ENCODE peak calls at places on chromosomes 6 and 20, in five cellular contexts. One of them, this sample, is unnamed.
A peak's percentile ranks its signal among the peaks of the same experiment; 100 is the strongest.

GRCh38 chr6:52475307-52475706 is 55.2 kb downstream of the EFHC1 start:
- DNase-seq in GM12865: no peak
- DNase-seq in fibroblast of mammary gland: no peak
- DNase-seq in PC-3: no peak
- DNase-seq in tibial nerve: no peak
- DNase-seq in this sample: no peak

GRCh38 chr6:160513836-160514235 is 150.2 kb downstream of the LPA start:
- DNase-seq in GM12865: no peak
- DNase-seq in fibroblast of mammary gland: peak; percentile 64
- DNase-seq in PC-3: peak; percentile 39
- DNase-seq in tibial nerve: no peak
- DNase-seq in this sample: peak; percentile 19

GRCh38 chr6:81838031-81838430 is 85.5 kb upstream of the TENT5A start:
- DNase-seq in GM12865: no peak
- DNase-seq in fibroblast of mammary gland: no peak
- DNase-seq in PC-3: peak; percentile 20
- DNase-seq in tibial nerve: no peak
- DNase-seq in this sample: no peak

GRCh38 chr20:54070187-54070987 is at the start of gene BCAS1:
- DNase-seq in GM12865: no peak
- DNase-seq in fibroblast of mammary gland: no peak
- DNase-seq in PC-3: peak; percentile 43
- DNase-seq in tibial nerve: no peak
- DNase-seq in this sample: no peak

GRCh38 chr6:86791476-86791875 is 145.9 kb upstream of the HTR1E start:
- DNase-seq in GM12865: no peak
- DNase-seq in fibroblast of mammary gland: no peak
- DNase-seq in PC-3: no peak
- DNase-seq in tibial nerve: no peak
- DNase-seq in this sample: no peak

GRCh38 chr6:38349795-38350194 is 289.9 kb downstream of the BTBD9 start:
- DNase-seq in GM12865: no peak
- DNase-seq in fibroblast of mammary gland: peak; percentile 69
- DNase-seq in PC-3: no peak
- DNase-seq in tibial nerve: no peak
- DNase-seq in this sample: no peak

GRCh38 chr6:71194730-71195129 is 93.9 kb upstream of the OGFRL1 start:
- DNase-seq in GM12865: no peak
- DNase-seq in fibroblast of mammary gland: peak; percentile 82
- DNase-seq in PC-3: peak; percentile 63
- DNase-seq in tibial nerve: no peak
- DNase-seq in this sample: peak; percentile 35

GRCh38 chr6:21905531-21905930 is 312.0 kb downstream of the SOX4 start:
- DNase-seq in GM12865: no peak
- DNase-seq in fibroblast of mammary gland: no peak
- DNase-seq in PC-3: no peak
- DNase-seq in tibial nerve: no peak
- DNase-seq in this sample: no peak

GRCh38 chr6:138537090-138537489 is 37.8 kb upstream of the NHSL1 start:
- DNase-seq in GM12865: no peak
- DNase-seq in fibroblast of mammary gland: peak; percentile 61
- DNase-seq in PC-3: no peak
- DNase-seq in tibial nerve: no peak
- DNase-seq in this sample: no peak

GRCh38 chr6:131572686-131573415 is at the start of gene ARG1:
- DNase-seq in GM12865: no peak
- DNase-seq in fibroblast of mammary gland: no peak
- DNase-seq in PC-3: no peak
- DNase-seq in tibial nerve: no peak
- DNase-seq in this sample: no peak

GRCh38 chr6:138454976-138455706 is 44.2 kb downstream of the NHSL1 start:
- DNase-seq in GM12865: peak; percentile 61
- DNase-seq in fibroblast of mammary gland: peak; percentile 33
- DNase-seq in PC-3: peak; percentile 53
- DNase-seq in tibial nerve: no peak
- DNase-seq in this sample: peak; percentile 85

GRCh38 chr6:118660218-118660569 is 8.8 kb upstream of the CEP85L start:
- DNase-seq in GM12865: no peak
- DNase-seq in fibroblast of mammary gland: no peak
- DNase-seq in PC-3: no peak
- DNase-seq in tibial nerve: no peak
- DNase-seq in this sample: no peak

GRCh38 chr6:140909156-140909555 is 1223.6 kb upstream of the GJE1 start:
- DNase-seq in GM12865: no peak
- DNase-seq in fibroblast of mammary gland: peak; percentile 43
- DNase-seq in PC-3: no peak
- DNase-seq in tibial nerve: no peak
- DNase-seq in this sample: peak; percentile 18

GRCh38 chr6:11229267-11230043 is 3.0 kb downstream of the NEDD9 start:
- DNase-seq in GM12865: no peak
- DNase-seq in fibroblast of mammary gland: no peak
- DNase-seq in PC-3: peak; percentile 93
- DNase-seq in tibial nerve: no peak
- DNase-seq in this sample: peak; percentile 93

GRCh38 chr20:50569864-50570836 is 60.0 kb downstream of the PTPN1 start:
- DNase-seq in GM12865: peak; percentile 84
- DNase-seq in fibroblast of mammary gland: peak; percentile 59
- DNase-seq in PC-3: peak; percentile 40
- DNase-seq in tibial nerve: no peak
- DNase-seq in this sample: no peak
- H3K4me3 ChIP-seq in GM12865: no peak overlapping the region
- H3K4me3 ChIP-seq in fibroblast of mammary gland: no peak overlapping the region
- H3K4me3 ChIP-seq in PC-3: no peak overlapping the region
- H3K4me3 ChIP-seq in tibial nerve: no peak overlapping the region
- H3K4me3 ChIP-seq in this sample: no peak overlapping the region

GRCh38 chr20:62160253-62160652 is 16.7 kb downstream of the SS18L1 start:
- DNase-seq in GM12865: no peak
- DNase-seq in fibroblast of mammary gland: no peak
- DNase-seq in PC-3: no peak
- DNase-seq in tibial nerve: no peak
- DNase-seq in this sample: no peak

GRCh38 chr20:62159835-62160234 is 16.3 kb downstream of the SS18L1 start:
- DNase-seq in GM12865: peak; percentile 79
- DNase-seq in fibroblast of mammary gland: peak; percentile 49
- DNase-seq in PC-3: peak; percentile 93
- DNase-seq in tibial nerve: no peak
- DNase-seq in this sample: peak; percentile 96

GRCh38 chr20:62160876-62161275 is 17.3 kb downstream of the SS18L1 start:
- DNase-seq in GM12865: no peak
- DNase-seq in fibroblast of mammary gland: no peak
- DNase-seq in PC-3: no peak
- DNase-seq in tibial nerve: no peak
- DNase-seq in this sample: no peak

GRCh38 chr20:62162765-62163484 is 19.4 kb downstream of the SS18L1 start:
- DNase-seq in GM12865: no peak
- DNase-seq in fibroblast of mammary gland: no peak
- DNase-seq in PC-3: no peak
- DNase-seq in tibial nerve: no peak
- DNase-seq in this sample: no peak

DNA sequence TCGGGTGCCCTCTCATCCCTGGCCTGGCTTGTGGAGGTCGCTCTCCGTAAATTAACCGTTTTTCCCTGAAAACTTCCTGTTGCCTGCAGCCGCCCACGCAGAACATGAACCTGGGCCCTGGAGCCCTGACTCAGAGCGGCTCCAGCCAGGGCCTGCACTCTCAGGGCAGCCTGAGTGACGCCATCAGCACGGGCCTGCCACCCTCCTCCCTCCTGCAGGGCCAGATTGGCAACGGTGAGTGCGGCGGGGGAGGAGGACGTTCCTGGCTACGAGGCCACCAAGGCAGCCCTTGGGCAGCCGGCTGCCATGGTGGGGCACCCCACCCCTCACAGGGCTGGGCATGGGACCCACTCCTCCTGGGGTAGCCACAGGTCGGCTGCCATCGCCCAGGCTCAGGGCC is 17.8 kb downstream of the SS18L1 start:
- DNase-seq in GM12865: no peak
- DNase-seq in fibroblast of mammary gland: peak; percentile 93
- DNase-seq in PC-3: no peak
- DNase-seq in tibial nerve: no peak
- DNase-seq in this sample: peak; percentile 87
- TF ChIP-seq CTCF in GM12865: no peak
- TF ChIP-seq CTCF in fibroblast of mammary gland: no peak
- TF ChIP-seq CTCF in PC-3: no peak
- TF ChIP-seq CTCF in tibial nerve: no peak
- TF ChIP-seq CTCF in this sample: no peak

DNA sequence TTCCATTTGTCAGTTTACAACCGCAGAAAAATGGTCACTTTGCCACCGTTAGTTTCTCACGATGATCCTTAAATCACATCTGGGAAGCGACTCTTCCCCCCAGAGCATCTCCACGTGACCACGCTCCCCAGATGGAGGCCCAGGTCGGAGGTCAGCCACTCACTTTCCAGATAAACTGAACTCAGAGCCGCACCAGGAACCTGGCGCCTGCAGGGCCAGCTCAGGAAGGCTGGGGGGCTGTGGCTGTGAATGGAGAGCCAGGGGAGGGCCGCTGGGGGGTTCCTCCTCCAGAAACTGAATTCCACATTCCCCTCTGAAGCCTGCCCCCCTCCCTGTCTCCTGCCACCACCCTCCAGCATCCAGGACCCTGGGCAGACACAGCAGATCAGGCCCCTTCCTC is 55.2 kb downstream of the DLL1 start:
- DNase-seq in GM12865: no peak
- DNase-seq in fibroblast of mammary gland: no peak
- DNase-seq in PC-3: no peak
- DNase-seq in tibial nerve: no peak
- DNase-seq in this sample: no peak
- H3K4me3 ChIP-seq in GM12865: no peak overlapping the region
- H3K4me3 ChIP-seq in fibroblast of mammary gland: no peak overlapping the region
- H3K4me3 ChIP-seq in PC-3: no peak overlapping the region
- H3K4me3 ChIP-seq in tibial nerve: no peak overlapping the region
- H3K4me3 ChIP-seq in this sample: no peak overlapping the region

DNA sequence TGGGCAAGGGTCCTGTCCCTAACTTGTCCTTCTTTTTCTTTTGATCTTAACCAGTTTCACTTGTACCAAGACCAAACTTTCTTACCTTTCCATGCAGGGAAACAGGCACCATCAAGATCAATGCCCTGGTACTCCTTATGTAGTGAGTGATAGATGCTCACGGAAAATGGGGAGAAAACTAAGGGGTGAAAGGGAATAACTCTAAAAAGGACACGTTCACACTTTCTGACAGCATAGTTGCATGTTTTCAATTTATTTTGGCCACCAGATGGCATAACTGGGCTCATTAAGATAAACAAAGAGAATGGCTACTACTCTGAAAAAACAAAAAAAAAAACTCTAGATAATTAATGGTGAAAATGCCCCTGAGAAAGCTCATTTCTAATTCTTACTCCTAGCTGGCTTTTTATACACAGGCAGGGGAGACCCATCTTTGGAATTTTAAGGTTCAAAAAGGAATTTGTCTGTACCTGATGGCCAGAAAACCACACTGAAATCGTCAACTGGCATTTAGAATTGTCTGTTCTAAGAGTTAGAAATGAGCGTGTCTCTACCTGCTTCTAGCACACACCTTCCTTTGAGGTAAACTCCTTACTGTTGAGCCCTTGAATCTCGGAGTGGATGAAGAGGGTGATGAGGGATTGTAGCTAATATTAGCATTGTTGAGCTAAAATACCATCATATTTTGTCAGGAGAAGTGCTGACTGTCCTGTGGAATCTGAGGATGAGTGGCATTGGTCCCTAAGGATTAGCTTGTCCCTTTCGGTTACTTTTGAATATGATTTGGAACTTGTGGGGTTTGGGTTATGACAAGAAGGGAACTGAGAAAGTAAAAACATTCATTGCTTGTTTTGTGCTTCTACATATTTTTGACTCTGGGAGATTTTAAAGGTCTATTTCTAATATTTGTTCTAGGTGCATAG is 62.2 kb upstream of the DDR1 start:
- DNase-seq in GM12865: peak; percentile 64
- DNase-seq in fibroblast of mammary gland: peak; percentile 51
- DNase-seq in PC-3: peak; percentile 70
- DNase-seq in tibial nerve: peak; percentile 58
- DNase-seq in this sample: peak; percentile 72
- TF ChIP-seq CTCF in GM12865: peak; percentile 47
- TF ChIP-seq CTCF in fibroblast of mammary gland: peak; percentile 57
- TF ChIP-seq CTCF in PC-3: peak; percentile 77
- TF ChIP-seq CTCF in tibial nerve: peak; percentile 23
- TF ChIP-seq CTCF in this sample: peak; percentile 49

DNA sequence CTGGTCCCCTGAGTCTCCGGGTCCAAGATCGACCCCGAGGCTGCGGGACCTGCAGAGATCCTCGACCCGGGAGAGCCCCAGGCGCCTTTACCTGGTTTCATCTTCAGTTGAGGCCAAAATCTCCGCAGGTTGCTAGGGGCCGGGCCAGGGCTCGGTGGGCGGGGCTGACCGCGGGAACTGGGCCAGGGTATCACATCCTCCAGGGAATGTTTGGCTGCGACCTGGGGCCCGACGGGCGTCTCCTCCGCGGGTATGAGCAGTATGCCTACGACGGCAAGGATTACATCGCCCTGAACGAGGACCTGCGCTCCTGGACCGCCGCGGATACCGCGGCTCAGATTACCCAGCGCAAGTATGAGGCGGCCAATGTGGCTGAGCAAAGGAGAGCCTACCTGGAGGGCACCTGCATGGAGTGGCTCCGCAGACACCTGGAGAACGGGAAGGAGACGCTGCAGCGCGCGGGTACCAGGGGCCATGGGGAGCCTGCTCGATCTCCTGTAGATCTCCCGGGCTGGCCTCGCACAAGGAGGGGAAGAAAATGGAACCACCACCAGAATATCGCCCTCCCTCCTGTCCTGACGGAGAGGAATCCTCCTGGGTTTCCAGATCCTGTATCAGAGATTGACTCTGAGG is 53.8 kb upstream of the POLR1H start:
- DNase-seq in GM12865: no peak
- DNase-seq in fibroblast of mammary gland: no peak
- DNase-seq in PC-3: no peak
- DNase-seq in tibial nerve: no peak
- DNase-seq in this sample: peak; percentile 30
- H3K4me3 ChIP-seq in GM12865: no peak overlapping the region
- H3K4me3 ChIP-seq in fibroblast of mammary gland: no peak overlapping the region
- H3K4me3 ChIP-seq in PC-3: no peak overlapping the region
- H3K4me3 ChIP-seq in tibial nerve: peak overlapping the region; percentile 37
- H3K4me3 ChIP-seq in this sample: peak overlapping the region; percentile 4

DNA sequence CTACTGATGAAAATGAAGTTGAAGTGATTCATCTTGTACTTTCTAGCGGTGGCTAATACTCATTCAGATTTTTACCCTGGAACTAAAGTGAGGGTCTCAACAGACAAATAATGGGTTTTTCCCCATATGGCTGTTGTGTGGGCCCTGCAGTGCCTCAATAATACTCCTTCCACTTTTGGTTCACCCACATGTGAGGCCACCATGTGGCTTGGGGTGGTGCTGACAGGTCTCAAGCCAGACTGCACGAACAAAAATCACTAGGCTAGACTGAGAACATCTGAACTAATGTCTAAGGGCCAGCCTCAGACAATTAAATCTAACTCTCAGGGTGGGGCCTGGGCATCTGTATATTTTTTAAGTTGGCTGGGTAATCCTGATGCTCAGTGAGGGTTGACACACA is 7.9 kb upstream of the COL12A1 start:
- DNase-seq in GM12865: peak; percentile 25
- DNase-seq in fibroblast of mammary gland: no peak
- DNase-seq in PC-3: no peak
- DNase-seq in tibial nerve: no peak
- DNase-seq in this sample: no peak
- TF ChIP-seq CTCF in GM12865: peak; percentile 9
- TF ChIP-seq CTCF in fibroblast of mammary gland: no peak
- TF ChIP-seq CTCF in PC-3: no peak
- TF ChIP-seq CTCF in tibial nerve: no peak
- TF ChIP-seq CTCF in this sample: no peak

GRCh38 chr6:93779086-93779858 is 359.9 kb upstream of the EPHA7 start:
- DNase-seq in GM12865: no peak
- DNase-seq in fibroblast of mammary gland: peak; percentile 47
- DNase-seq in PC-3: no peak
- DNase-seq in tibial nerve: peak; percentile 23
- DNase-seq in this sample: no peak
- H3K4me3 ChIP-seq in GM12865: no peak overlapping the region
- H3K4me3 ChIP-seq in fibroblast of mammary gland: no peak overlapping the region
- H3K4me3 ChIP-seq in PC-3: no peak overlapping the region
- H3K4me3 ChIP-seq in tibial nerve: no peak overlapping the region
- H3K4me3 ChIP-seq in this sample: no peak overlapping the region

GRCh38 chr20:57895161-57895855 is 185.5 kb upstream of the PMEPA1 start:
- DNase-seq in GM12865: no peak
- DNase-seq in fibroblast of mammary gland: no peak
- DNase-seq in PC-3: no peak
- DNase-seq in tibial nerve: no peak
- DNase-seq in this sample: no peak
- TF ChIP-seq CTCF in GM12865: no peak
- TF ChIP-seq CTCF in fibroblast of mammary gland: no peak
- TF ChIP-seq CTCF in PC-3: no peak
- TF ChIP-seq CTCF in tibial nerve: no peak
- TF ChIP-seq CTCF in this sample: no peak

This sample was measured in epithelial cell of esophagus.